ENCODE peak calls at places on chromosome 10, in nine cellular contexts. K, N, T, R, I, U, E, G and J are unnamed samples.

GRCh38 chr10:127322286-127322685 is 125.9 kb upstream of the INSYN2A start:
- DNase-seq in K (no peak), N (no peak), T (no peak), R (no peak), I (no peak), U (no peak), E (no peak), G (no peak), J (no peak)

GRCh38 chr10:70928140-70928539 is 39.8 kb upstream of the PCBD1 start:
- DNase-seq in K (no peak), N (no peak), T (no peak), R (no peak), I (no peak), U (no peak), E (no peak), G (no peak), J (no peak)

GRCh38 chr10:20267734-20268133 is 451.5 kb downstream of the PLXDC2 start:
- DNase-seq in K (no peak), N (no peak), T (peak), R (no peak), I (no peak), U (no peak), E (no peak), G (no peak), J (no peak)

GRCh38 chr10:34658934-34659333 is 156.2 kb downstream of the PARD3 start:
- DNase-seq in K (no peak), N (peak), T (no peak), R (no peak), I (no peak), U (no peak), E (no peak), G (no peak), J (no peak)

GRCh38 chr10:35089641-35090161 is 440 bp downstream of the CUL2 start:
- DNase-seq in K (peak), N (no peak), T (peak), R (no peak), I (no peak), U (peak), E (no peak), G (no peak), J (no peak)

GRCh38 chr10:62426600-62426999 is 52.4 kb downstream of the ZNF365 start:
- DNase-seq in K (no peak), N (no peak), T (no peak), R (no peak), I (no peak), U (no peak), E (no peak), G (no peak), J (no peak)

GRCh38 chr10:129959544-129960492 is 4.3 kb downstream of the EBF3 start:
- DNase-seq in K (no peak), N (no peak), T (peak), R (peak), I (no peak), U (no peak), E (no peak), G (no peak), J (no peak)

GRCh38 chr10:129421399-129421798 is 45.6 kb upstream of the MGMT start:
- DNase-seq in K (no peak), N (no peak), T (no peak), R (no peak), I (no peak), U (no peak), E (no peak), G (no peak), J (no peak)

GRCh38 chr10:51007781-51008180 is 66.5 kb upstream of the PRKG1 start:
- DNase-seq in K (peak), N (no peak), T (no peak), R (no peak), I (no peak), U (peak), E (no peak), G (no peak), J (no peak)

GRCh38 chr10:43679509-43679908 is 30.8 kb upstream of the ZNF32 start:
- DNase-seq in K (peak), N (peak), T (no peak), R (peak), I (peak), U (no peak), E (peak), G (peak), J (peak)

GRCh38 chr10:22742678-22743077 is 28.3 kb upstream of the PIP4K2A start:
- DNase-seq in K (no peak), N (no peak), T (no peak), R (no peak), I (no peak), U (no peak), E (no peak), G (no peak), J (no peak)

GRCh38 chr10:14507156-14507555 is 176.4 kb upstream of the FRMD4A start:
- DNase-seq in K (no peak), N (no peak), T (no peak), R (no peak), I (no peak), U (no peak), E (no peak), G (no peak), J (no peak)

GRCh38 chr10:35611750-35612149 is 6.6 kb downstream of the GJD4 start:
- DNase-seq in K (no peak), N (no peak), T (no peak), R (no peak), I (no peak), U (no peak), E (no peak), G (no peak), J (no peak)

GRCh38 chr10:63008491-63008890 is 124.6 kb upstream of the NRBF2 start:
- DNase-seq in K (no peak), N (no peak), T (no peak), R (no peak), I (no peak), U (peak), E (no peak), G (no peak), J (no peak)

GRCh38 chr10:35347088-35347487 is 10.8 kb downstream of the CCNY start:
- DNase-seq in K (no peak), N (no peak), T (no peak), R (no peak), I (no peak), U (no peak), E (no peak), G (no peak), J (peak)

GRCh38 chr10:97333351-97333600 is 1.3 kb downstream of the FRAT2 start:
- DNase-seq in K (peak), N (no peak), T (peak), R (no peak), I (no peak), U (peak), E (no peak), G (no peak), J (no peak)

GRCh38 chr10:75971402-75972211 is 540.2 kb downstream of the LRMDA start:
- DNase-seq in K (peak), N (no peak), T (no peak), R (no peak), I (no peak), U (peak), E (no peak), G (no peak), J (peak)

GRCh38 chr10:13613519-13613918 is 26.8 kb downstream of the PRPF18 start:
- DNase-seq in K (peak), N (no peak), T (peak), R (no peak), I (peak), U (peak), E (no peak), G (no peak), J (peak)

DNA sequence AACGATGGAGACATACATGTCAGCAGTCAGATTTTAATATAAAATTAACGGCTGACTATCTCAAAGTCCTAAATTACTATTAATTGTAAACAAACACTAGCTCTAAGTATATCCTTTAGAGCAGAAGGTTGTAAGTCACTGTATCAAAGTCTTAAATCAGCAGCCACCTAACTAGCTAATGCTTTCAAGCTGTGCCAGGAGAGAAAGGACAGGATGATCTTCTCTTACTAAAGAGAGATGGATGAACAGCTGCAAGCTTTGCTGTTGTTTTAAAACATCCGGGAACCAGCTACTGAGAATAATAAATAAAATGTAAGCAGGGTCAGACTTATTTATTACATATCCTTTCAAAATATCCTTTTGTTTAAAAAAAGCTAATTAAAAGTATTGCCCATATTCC is 24.0 kb upstream of the ABLIM1 start:
- DNase-seq in K (no peak), N (no peak), T (no peak), R (no peak), I (no peak), U (no peak), E (no peak), G (no peak), J (no peak)
- TF ChIP-seq CTCF in K (no peak), N (no peak), T (no peak), R (no peak), I (no peak), U (no peak), E (no peak), G (no peak), J (no peak)

GRCh38 chr10:26446258-26446657 is 8.1 kb downstream of the APBB1IP start:
- DNase-seq in K (no peak), N (no peak), T (no peak), R (no peak), I (no peak), U (no peak), E (no peak), G (no peak), J (no peak)
- H3K4me3 ChIP-seq in K (no peak), N (no peak), T (no peak), R (no peak), I (no peak), U (no peak), E (no peak), G (no peak), J (no peak)

GRCh38 chr10:122725768-122726167 is 26.1 kb upstream of the C10orf120 start:
- DNase-seq in K (no peak), N (no peak), T (no peak), R (no peak), I (no peak), U (no peak), E (no peak), G (no peak), J (no peak)
- TF ChIP-seq CTCF in K (no peak), N (no peak), T (no peak), R (no peak), I (no peak), U (no peak), E (no peak), G (no peak), J (no peak)

GRCh38 chr10:77696584-77696983 is 59.0 kb upstream of the KCNMA1 start:
- DNase-seq in K (no peak), N (no peak), T (no peak), R (no peak), I (no peak), U (no peak), E (no peak), G (no peak), J (no peak)

GRCh38 chr10:77699080-77699645 is 61.6 kb upstream of the KCNMA1 start:
- DNase-seq in K (no peak), N (no peak), T (no peak), R (no peak), I (no peak), U (no peak), E (no peak), G (no peak), J (no peak)

GRCh38 chr10:77700086-77700485 is 62.5 kb upstream of the KCNMA1 start:
- DNase-seq in K (peak), N (no peak), T (no peak), R (no peak), I (no peak), U (no peak), E (no peak), G (no peak), J (no peak)

GRCh38 chr10:77695186-77695585 is 57.6 kb upstream of the KCNMA1 start:
- DNase-seq in K (no peak), N (no peak), T (no peak), R (no peak), I (no peak), U (no peak), E (no peak), G (no peak), J (no peak)

DNA sequence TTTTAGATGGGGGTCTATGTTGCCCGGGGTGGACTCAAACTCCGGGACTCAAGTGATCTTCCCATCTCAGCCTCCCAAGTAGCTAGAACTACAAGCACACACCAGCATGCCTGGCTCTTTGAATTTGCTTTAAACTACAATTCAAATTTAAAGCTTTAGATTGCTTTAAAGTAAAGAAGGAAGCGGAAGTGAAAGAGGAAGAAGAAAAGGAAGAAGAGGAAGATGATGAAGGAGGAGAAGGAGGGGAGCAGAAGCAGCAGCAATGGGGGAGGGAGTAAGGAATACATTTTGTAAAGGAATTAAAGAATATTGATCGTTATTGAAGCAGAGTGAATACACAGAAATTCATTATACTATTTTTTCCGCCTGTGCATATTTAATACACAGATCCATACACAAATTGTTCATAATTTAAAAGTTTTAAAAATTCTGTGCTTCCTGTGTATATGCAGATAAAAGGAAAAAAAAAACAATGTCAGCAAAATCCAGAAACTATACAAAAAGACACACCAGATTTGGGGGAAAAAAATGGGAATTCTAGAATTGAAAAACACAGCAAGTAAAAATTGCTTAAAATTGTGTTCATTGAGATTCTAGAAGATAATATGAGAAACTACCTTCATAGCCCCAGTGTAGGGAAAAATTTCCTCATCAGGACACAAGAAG is 60.8 kb upstream of the KCNMA1 start:
- DNase-seq in K (no peak), N (no peak), T (no peak), R (no peak), I (no peak), U (no peak), E (no peak), G (no peak), J (no peak)
- H3K4me3 ChIP-seq in K (no peak), N (no peak), T (no peak), R (no peak), I (no peak), U (no peak), E (no peak), G (no peak), J (no peak)

GRCh38 chr10:48796846-48797245 is 112.2 kb downstream of the WDFY4 start:
- DNase-seq in K (no peak), N (no peak), T (no peak), R (no peak), I (no peak), U (no peak), E (no peak), G (no peak), J (no peak)

GRCh38 chr10:48802611-48803046 is 118.0 kb downstream of the WDFY4 start:
- DNase-seq in K (no peak), N (no peak), T (no peak), R (no peak), I (no peak), U (no peak), E (no peak), G (no peak), J (no peak)

GRCh38 chr10:48801026-48801425 is 116.4 kb downstream of the WDFY4 start:
- DNase-seq in K (no peak), N (no peak), T (no peak), R (no peak), I (no peak), U (no peak), E (no peak), G (no peak), J (no peak)

GRCh38 chr10:48798486-48799254 is 114.0 kb downstream of the WDFY4 start:
- DNase-seq in K (no peak), N (no peak), T (no peak), R (no peak), I (no peak), U (peak), E (no peak), G (no peak), J (no peak)

GRCh38 chr10:48800283-48800675 is 115.6 kb downstream of the WDFY4 start:
- DNase-seq in K (no peak), N (no peak), T (no peak), R (no peak), I (no peak), U (no peak), E (no peak), G (no peak), J (no peak)
- TF ChIP-seq CTCF in K (no peak), N (no peak), T (no peak), R (no peak), I (no peak), U (no peak), E (no peak), G (no peak), J (no peak)

DNA sequence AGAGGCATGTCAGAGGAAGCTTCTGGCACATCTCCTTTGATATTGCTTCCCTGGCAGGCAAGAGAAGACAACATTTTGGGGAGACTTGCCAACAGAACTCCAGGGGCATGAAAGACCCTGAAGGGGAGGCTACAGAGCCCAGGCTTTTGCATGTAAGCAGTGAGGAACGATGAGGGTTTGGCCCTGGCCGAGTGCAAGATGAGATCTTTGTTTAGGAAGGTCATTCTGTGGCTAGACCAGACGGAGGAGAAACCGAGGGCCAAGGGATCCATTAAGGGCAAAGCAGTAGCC is 3.8 kb downstream of the SVIL start:
- DNase-seq in K (no peak), N (no peak), T (no peak), R (no peak), I (no peak), U (no peak), E (no peak), G (no peak), J (no peak)
- H3K4me3 ChIP-seq in K (no peak), N (peak), T (peak), R (peak), I (peak), U (no peak), E (no peak), G (no peak), J (no peak)

GRCh38 chr10:132322621-132323048 is 9.4 kb upstream of the LRRC27 start:
- DNase-seq in K (peak), N (no peak), T (no peak), R (no peak), I (no peak), U (peak), E (no peak), G (no peak), J (no peak)
- TF ChIP-seq CTCF in K (peak), N (no peak), T (peak), R (no peak), I (no peak), U (peak), E (no peak), G (no peak), J (peak)